ENCODE peak calls at places on chromosome 5, in seven cellular contexts. N is HuH-7.5; I is activated CD4-positive, CD25-positive, alpha-beta regulatory T cell; M is small intestine; R is activated CD4-positive, alpha-beta T cell treated with anti-CD3 and anti-CD28 coated beads for 24 hours; C is T-helper 2 cell; J is lower lobe of right lung. V is an unnamed sample.

GRCh38 chr5:69049151-69049550 is 44.7 kb upstream of the SLC30A5 start:
- DNase-seq in N (no peak), I (no peak), M (no peak), R (no peak), C (no peak), J (no peak), V (no peak)

GRCh38 chr5:54249210-54250028 is 61.0 kb downstream of the ARL15 start:
- DNase-seq in N (no peak), I (no peak), M (peak), R (no peak), C (no peak), J (peak), V (peak)

GRCh38 chr5:139652788-139653241 is 4.7 kb downstream of the CXXC5 start:
- DNase-seq in N (no peak), I (no peak), M (no peak), R (no peak), C (no peak), J (no peak), V (peak)

GRCh38 chr5:125372694-125373621 is 626.5 kb upstream of the ZNF608 start:
- DNase-seq in N (no peak), I (no peak), M (no peak), R (no peak), C (no peak), J (no peak), V (no peak)

GRCh38 chr5:45035991-45036390 is 227.2 kb downstream of the MRPS30 start:
- DNase-seq in N (no peak), I (no peak), M (no peak), R (no peak), C (no peak), J (no peak), V (no peak)

GRCh38 chr5:54610197-54610898 is 92.8 kb downstream of the SNX18 start:
- DNase-seq in N (no peak), I (no peak), M (peak), R (no peak), C (no peak), J (no peak), V (no peak)

GRCh38 chr5:125668904-125669303 is 754.3 kb upstream of the GRAMD2B start:
- DNase-seq in N (peak), I (no peak), M (peak), R (no peak), C (no peak), J (no peak), V (no peak)

GRCh38 chr5:177600458-177601018 is 606 bp downstream of the B4GALT7 start:
- DNase-seq in N (no peak), I (no peak), M (no peak), R (no peak), C (no peak), J (no peak), V (no peak)

V was measured in Right ventricle myocardium superior.